ENCODE peak calls at places on chromosomes 3 and 15, in six cellular contexts. F is retina; V is heart right ventricle; P is CD4-positive, alpha-beta T cell; D is fibroblast of mammary gland; E is GM12865. Z is an unnamed sample.

GRCh38 chr3:138640537-138640936 is 32.0 kb downstream of the FAIM start:
- DNase-seq in D (peak), F (no peak), V (no peak), E (no peak), P (no peak), Z (no peak)

GRCh38 chr3:180092889-180093288 is 56.2 kb upstream of the PEX5L start:
- DNase-seq in D (no peak), P (no peak), E (no peak), F (no peak), V (no peak), Z (no peak)

GRCh38 chr3:109122690-109123089 is 4.8 kb upstream of the MORC1 start:
- DNase-seq in V (no peak), P (no peak), E (no peak), F (no peak), D (no peak), Z (no peak)

GRCh38 chr3:185423178-185423577 is 60.2 kb downstream of the MAP3K13 start:
- DNase-seq in F (no peak), V (no peak), D (peak), E (peak), P (no peak), Z (no peak)

GRCh38 chr3:14434105-14434504 is 31.7 kb downstream of the SLC6A6 start:
- DNase-seq in D (peak), F (no peak), E (no peak), P (no peak), V (no peak), Z (no peak)

GRCh38 chr3:152779649-152780048 is 55.3 kb upstream of the P2RY1 start:
- DNase-seq in P (no peak), F (peak), V (no peak), D (peak), E (no peak), Z (no peak)

GRCh38 chr15:67833504-67834248 is 6.2 kb downstream of the RNU6-1 start:
- DNase-seq in P (peak), F (peak), D (no peak), E (peak), V (no peak), Z (peak)

GRCh38 chr3:55128201-55128870 is 200.5 kb upstream of the LRTM1 start:
- DNase-seq in D (peak), F (no peak), P (no peak), E (no peak), V (no peak), Z (peak)

GRCh38 chr15:39127925-39128617 is 452.8 kb upstream of the THBS1 start:
- DNase-seq in P (no peak), F (no peak), E (no peak), D (peak), V (no peak), Z (no peak)

GRCh38 chr3:159797771-159798170 is 190.9 kb upstream of the IL12A start:
- DNase-seq in E (no peak), P (no peak), F (no peak), V (no peak), D (no peak), Z (no peak)

GRCh38 chr3:129625071-129625874 is 18.8 kb upstream of the PLXND1 start:
- DNase-seq in E (no peak), V (peak), F (no peak), P (no peak), D (no peak), Z (peak)

GRCh38 chr15:70376031-70376928 is 278.6 kb upstream of the TLE3 start:
- DNase-seq in E (no peak), V (no peak), P (no peak), F (peak), D (no peak), Z (peak)

GRCh38 chr3:188001052-188001567 is 152.8 kb upstream of the LPP start:
- DNase-seq in V (no peak), E (no peak), P (no peak), D (peak), F (no peak), Z (no peak)

GRCh38 chr3:126378341-126378751 is 16.4 kb upstream of the CFAP100 start:
- DNase-seq in E (no peak), P (no peak), D (no peak), F (no peak), V (no peak), Z (no peak)

Z was measured in SK-N-DZ.